ENCODE peak calls at places on chromosome 12, in ten cellular contexts. D is adipocyte; N is HTR-8/SVneo; W is A549; G is left ventricle myocardium superior; J is CD8-positive, alpha-beta T cell; I is DMS153; M is MM.1S; K is HS-5; Y is hypothalamus. P is an unnamed sample.

GRCh38 chr12:53187145-53187899 is 6.6 kb upstream of the CSAD start:
- DNase-seq in D (no peak), N (no peak), W (no peak), G (no peak), J (no peak), I (no peak), M (no peak), K (no peak), Y (no peak), P (no peak)

GRCh38 chr12:81992461-81992860 is 233.3 kb upstream of the PPFIA2 start:
- DNase-seq in D (no peak), N (no peak), W (peak), G (no peak), J (peak), I (no peak), M (no peak), K (no peak), Y (no peak), P (no peak)

GRCh38 chr12:131141483-131141882 is 187.8 kb downstream of the ADGRD1 start:
- DNase-seq in D (no peak), N (no peak), W (no peak), G (no peak), J (no peak), I (no peak), M (no peak), K (no peak), Y (no peak), P (no peak)

GRCh38 chr12:28759334-28759733 is 389.7 kb upstream of the FAR2 start:
- DNase-seq in D (peak), N (no peak), W (peak), G (no peak), J (no peak), I (peak), M (no peak), K (peak), Y (no peak), P (no peak)

GRCh38 chr12:74980510-74980909 is 229.1 kb downstream of the KCNC2 start:
- DNase-seq in D (peak), N (peak), W (peak), G (no peak), J (no peak), I (no peak), M (no peak), K (no peak), Y (no peak), P (no peak)

GRCh38 chr12:4645023-4645422 is 3.8 kb downstream of the AKAP3 start:
- DNase-seq in D (no peak), N (no peak), W (no peak), G (no peak), J (no peak), I (no peak), M (no peak), K (no peak), Y (no peak), P (no peak)

GRCh38 chr12:6824962-6825381 is 3.2 kb upstream of the P3H3 start:
- DNase-seq in D (peak), N (no peak), W (no peak), G (no peak), J (no peak), I (no peak), M (no peak), K (no peak), Y (no peak), P (no peak)

GRCh38 chr12:70875628-70876027 is 44.9 kb downstream of the PTPRR start:
- DNase-seq in D (no peak), N (no peak), W (no peak), G (no peak), J (no peak), I (no peak), M (no peak), K (no peak), Y (no peak), P (no peak)

GRCh38 chr12:12673296-12673695 is 22.7 kb downstream of the GPR19 start:
- DNase-seq in D (no peak), N (no peak), W (no peak), G (no peak), J (no peak), I (no peak), M (no peak), K (no peak), Y (no peak), P (no peak)

GRCh38 chr12:124006582-124007170 is 33.7 kb downstream of the ZNF664 start:
- DNase-seq in D (no peak), N (no peak), W (no peak), G (no peak), J (peak), I (no peak), M (peak), K (no peak), Y (no peak), P (no peak)

GRCh38 chr12:126935435-126935834 is 1331.5 kb upstream of the TMEM132C start:
- DNase-seq in D (no peak), N (no peak), W (no peak), G (no peak), J (no peak), I (no peak), M (no peak), K (no peak), Y (no peak), P (no peak)

GRCh38 chr12:11677752-11678151 is 28.3 kb downstream of the ETV6 start:
- DNase-seq in D (no peak), N (no peak), W (no peak), G (peak), J (no peak), I (no peak), M (no peak), K (no peak), Y (no peak), P (no peak)

GRCh38 chr12:24133385-24133784 is 183.9 kb upstream of the SOX5 start:
- DNase-seq in D (no peak), N (no peak), W (no peak), G (no peak), J (no peak), I (peak), M (peak), K (no peak), Y (no peak), P (no peak)

GRCh38 chr12:24138041-24138440 is 188.6 kb upstream of the SOX5 start:
- DNase-seq in D (no peak), N (no peak), W (no peak), G (no peak), J (no peak), I (no peak), M (no peak), K (no peak), Y (no peak), P (no peak)

GRCh38 chr12:6998708-6999451 is 19.4 kb downstream of the LPCAT3 start:
- DNase-seq in D (no peak), N (no peak), W (no peak), G (no peak), J (no peak), I (no peak), M (no peak), K (no peak), Y (no peak), P (no peak)

GRCh38 chr12:47360771-47361388 is 281.1 kb upstream of the AMIGO2 start:
- DNase-seq in D (no peak), N (no peak), W (no peak), G (no peak), J (peak), I (no peak), M (peak), K (no peak), Y (no peak), P (no peak)

GRCh38 chr12:1790470-1790869 is 29.9 kb upstream of the LRTM2 start:
- DNase-seq in D (no peak), N (no peak), W (no peak), G (no peak), J (no peak), I (no peak), M (no peak), K (no peak), Y (no peak), P (no peak)

GRCh38 chr12:34292736-34293625 is 270.7 kb downstream of the ALG10 start:
- DNase-seq in D (no peak), N (no peak), W (peak), G (peak), J (peak), I (no peak), M (no peak), K (no peak), Y (no peak), P (no peak)

GRCh38 chr12:206746-207440 is 7.1 kb downstream of the SLC6A12 start:
- DNase-seq in D (no peak), N (no peak), W (no peak), G (no peak), J (no peak), I (no peak), M (no peak), K (no peak), Y (no peak), P (no peak)

GRCh38 chr12:1703771-1704170 is 12.9 kb downstream of the ADIPOR2 start:
- DNase-seq in D (no peak), N (no peak), W (no peak), G (no peak), J (no peak), I (no peak), M (no peak), K (no peak), Y (no peak), P (no peak)

GRCh38 chr12:93571854-93572711 is at the start of gene SOCS2:
- DNase-seq in D (peak), N (no peak), W (no peak), G (peak), J (peak), I (no peak), M (peak), K (no peak), Y (peak), P (peak)

GRCh38 chr12:96578526-96579125 is 89.2 kb downstream of the CFAP54 start:
- DNase-seq in D (peak), N (peak), W (peak), G (no peak), J (peak), I (peak), M (peak), K (peak), Y (no peak), P (no peak)

GRCh38 chr12:11657511-11657910 is 8.0 kb downstream of the ETV6 start:
- DNase-seq in D (no peak), N (no peak), W (no peak), G (no peak), J (no peak), I (no peak), M (no peak), K (no peak), Y (no peak), P (no peak)

GRCh38 chr12:127107744-127108143 is 1159.2 kb upstream of the TMEM132C start:
- DNase-seq in D (peak), N (no peak), W (no peak), G (no peak), J (no peak), I (no peak), M (peak), K (no peak), Y (no peak), P (no peak)

GRCh38 chr12:81859521-81859920 is 100.4 kb upstream of the PPFIA2 start:
- DNase-seq in D (no peak), N (no peak), W (no peak), G (no peak), J (no peak), I (peak), M (no peak), K (no peak), Y (no peak), P (no peak)

GRCh38 chr12:117235261-117235660 is 45.0 kb upstream of the FBXO21 start:
- DNase-seq in D (no peak), N (no peak), W (no peak), G (no peak), J (no peak), I (no peak), M (no peak), K (no peak), Y (no peak), P (no peak)

GRCh38 chr12:102478416-102479098 is 1.8 kb downstream of the IGF1 start:
- DNase-seq in D (no peak), N (no peak), W (no peak), G (no peak), J (peak), I (no peak), M (peak), K (no peak), Y (no peak), P (no peak)

GRCh38 chr12:75908961-75909699 is 122.4 kb downstream of the PHLDA1 start:
- DNase-seq in D (peak), N (no peak), W (peak), G (peak), J (no peak), I (peak), M (no peak), K (no peak), Y (no peak), P (no peak)

P was measured in neural crest cell.